ENCODE peak calls at places on chromosomes 5 and 9, in five cellular contexts. P is prostate gland, M is cardiac muscle cell, E is brain microvascular endothelial cell, B is mammary epithelial cell. G is an unnamed sample. For H3K36me3, the result is how much of the 10 kb centered on the place peaks cover.

GRCh38 chr5:65861830-65862241 is 64.5 kb upstream of the ERBIN start:
- DNase-seq in P (no peak), M (no peak), E (peak), B (peak), G (peak)

GRCh38 chr5:113340537-113340936 is 94.3 kb downstream of the TSSK1B start:
- DNase-seq in P (no peak), M (no peak), E (no peak), B (no peak), G (no peak)

GRCh38 chr5:41508696-41509398 is 1.6 kb downstream of the PLCXD3 start:
- DNase-seq in P (no peak), M (peak), E (no peak), B (no peak), G (no peak)

GRCh38 chr5:180201051-180201987 is 7.7 kb downstream of the RASGEF1C start:
- DNase-seq in P (no peak), M (peak), E (no peak), B (no peak), G (no peak)

GRCh38 chr5:159157552-159157951 is 51.8 kb downstream of the RNF145 start:
- DNase-seq in P (no peak), M (no peak), E (no peak), B (no peak), G (no peak)

GRCh38 chr9:136292591-136293448 is 11.1 kb downstream of the CCDC187 start:
- DNase-seq in P (no peak), M (no peak), E (no peak), B (no peak), G (no peak)

GRCh38 chr5:169339869-169340268 is 38.9 kb upstream of the SLIT3 start:
- DNase-seq in P (no peak), M (no peak), E (no peak), B (no peak), G (no peak)

GRCh38 chr9:92564982-92565381 is 29.2 kb upstream of the ECM2 start:
- DNase-seq in P (no peak), M (no peak), E (no peak), B (no peak), G (no peak)

GRCh38 chr9:136511670-136512592 is 29.1 kb upstream of the SEC16A start:
- DNase-seq in P (no peak), M (no peak), E (no peak), B (no peak), G (no peak)

GRCh38 chr9:34157898-34158297 is 20.9 kb upstream of the UBAP1 start:
- DNase-seq in P (no peak), M (no peak), E (no peak), B (no peak), G (no peak)

GRCh38 chr9:95810814-95811213 is 64.7 kb upstream of the ERCC6L2 start:
- DNase-seq in P (no peak), M (no peak), E (no peak), B (no peak), G (no peak)

GRCh38 chr5:111071413-111071812 is at the start of gene TSLP:
- DNase-seq in P (no peak), M (no peak), E (no peak), B (no peak), G (no peak)
- H3K36me3 ChIP-seq in P (under half), M (under half), E (under half), B (under half), G (under half)

GRCh38 chr9:121350993-121351561 is 19.0 kb downstream of the STOM start:
- DNase-seq in P (peak), M (peak), E (peak), B (peak), G (peak)

GRCh38 chr9:121357011-121357410 is 13.0 kb downstream of the STOM start:
- DNase-seq in P (no peak), M (no peak), E (no peak), B (no peak), G (no peak)

GRCh38 chr9:121353246-121353975 is 16.6 kb downstream of the STOM start:
- DNase-seq in P (no peak), M (no peak), E (no peak), B (no peak), G (no peak)

GRCh38 chr9:121354770-121355169 is 15.3 kb downstream of the STOM start:
- DNase-seq in P (no peak), M (no peak), E (no peak), B (no peak), G (no peak)

DNA sequence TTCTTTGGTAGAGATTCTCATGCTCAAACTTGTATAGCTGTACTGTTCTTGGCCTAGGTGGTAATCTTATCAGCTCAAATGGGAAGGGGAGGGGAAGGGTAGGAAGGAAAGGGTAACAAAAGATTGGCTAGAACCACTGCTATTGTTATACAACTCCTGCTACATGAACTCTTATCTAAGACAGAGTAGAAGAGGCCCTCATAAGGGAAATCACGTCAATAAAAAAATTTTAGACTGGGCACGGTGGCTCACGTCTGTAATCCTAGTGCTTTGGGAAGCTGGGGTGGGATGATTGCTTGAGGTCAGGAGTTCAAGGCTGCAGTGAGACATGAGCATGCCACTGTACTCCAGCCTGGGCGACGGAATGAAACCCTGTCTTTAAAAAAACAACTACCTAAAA is 15.9 kb downstream of the STOM start:
- DNase-seq in P (no peak), M (no peak), E (peak), B (no peak), G (no peak)
- H3K36me3 ChIP-seq in P (under half), M (under half), E (under half), B (under half), G (under half)

GRCh38 chr5:97644896-97645295 is 461.8 kb upstream of the RIOK2 start:
- DNase-seq in P (no peak), M (no peak), E (no peak), B (no peak), G (no peak)
- H3K36me3 ChIP-seq in P (under half), M (under half), E (under half), B (under half), G (under half)

GRCh38 chr9:123113185-123113584 is 79.7 kb downstream of the GPR21 start:
- DNase-seq in P (no peak), M (no peak), E (no peak), B (no peak), G (no peak)
- H3K36me3 ChIP-seq in P (under half), M (under half), E (under half), B (under half), G (under half)

GRCh38 chr5:128014578-128014977 is 69.0 kb upstream of the SLC12A2 start:
- DNase-seq in P (no peak), M (no peak), E (no peak), B (no peak), G (no peak)
- H3K36me3 ChIP-seq in P (under half), M (under half), E (under half), B (under half), G (under half)